ENCODE peak calls at places on chromosomes 11 and 22, in seven cellular contexts. W is ovary, V is sigmoid colon, U is tibial nerve, A is H1, Y is HepG2, O is K562. C is an unnamed sample.

GRCh38 chr11:112885744-112886706 is 75.2 kb upstream of the NCAM1 start:
- DNase-seq in A (no peak), W (no peak), U (no peak), O (no peak), Y (no peak), V (no peak), C (no peak)

GRCh38 chr11:122202161-122202950 is 86.3 kb upstream of the BLID start:
- DNase-seq in O (no peak), A (no peak), V (peak), U (no peak), W (peak), Y (peak), C (peak)

GRCh38 chr22:50575426-50575941 is 2.7 kb downstream of the CPT1B start:
- DNase-seq in W (no peak), Y (no peak), O (no peak), A (no peak), V (no peak), U (no peak), C (no peak)

GRCh38 chr11:120900642-120901041 is 123.3 kb upstream of the TBCEL start:
- DNase-seq in A (no peak), U (no peak), O (peak), W (no peak), V (no peak), Y (no peak), C (no peak)

GRCh38 chr11:66743271-66743968 is 14.4 kb upstream of the SPTBN2 start:
- DNase-seq in Y (no peak), U (no peak), W (no peak), V (no peak), O (no peak), A (no peak), C (peak)

GRCh38 chr11:57103899-57104605 is 77.7 kb upstream of the LRRC55 start:
- DNase-seq in A (no peak), W (no peak), Y (no peak), O (no peak), U (no peak), V (no peak), C (no peak)

GRCh38 chr11:112280268-112281126 is 19.8 kb upstream of the PLET1 start:
- DNase-seq in Y (peak), W (peak), A (no peak), O (peak), V (peak), U (peak), C (peak)

GRCh38 chr11:119720311-119720710 is 8.7 kb downstream of the NECTIN1 start:
- DNase-seq in O (no peak), U (no peak), Y (no peak), W (no peak), A (no peak), V (no peak), C (no peak)

GRCh38 chr11:84420261-84420660 is 1134.1 kb upstream of the CCDC90B start:
- DNase-seq in V (no peak), Y (no peak), O (no peak), A (no peak), W (no peak), U (no peak), C (no peak)

GRCh38 chr11:86476109-86476861 is 101.6 kb downstream of the CCDC81 start:
- DNase-seq in W (peak), Y (peak), O (no peak), U (no peak), A (no peak), V (no peak), C (no peak)

GRCh38 chr22:50699001-50699753 is 26.6 kb downstream of the SHANK3 start:
- DNase-seq in O (no peak), A (no peak), Y (no peak), V (peak), W (no peak), U (no peak), C (no peak)

GRCh38 chr11:27207025-27207650 is 155.9 kb downstream of the CCDC34 start:
- DNase-seq in O (no peak), V (no peak), A (no peak), W (no peak), U (no peak), Y (no peak), C (no peak)

GRCh38 chr22:36796629-36797175 is 20.1 kb downstream of the PVALB start:
- DNase-seq in A (no peak), Y (no peak), V (no peak), O (no peak), W (no peak), U (no peak), C (no peak)

GRCh38 chr11:2932850-2933251 is 3.6 kb upstream of the PHLDA2 start:
- DNase-seq in Y (no peak), A (no peak), V (peak), O (no peak), U (no peak), W (no peak), C (no peak)

GRCh38 chr11:62004473-62004872 is 37.0 kb upstream of the FTH1 start:
- DNase-seq in O (no peak), U (peak), Y (no peak), W (no peak), A (no peak), V (no peak), C (no peak)

GRCh38 chr22:23534201-23534850 is 45.8 kb downstream of the IGLL1 start:
- DNase-seq in U (no peak), V (peak), O (no peak), W (peak), A (no peak), Y (no peak), C (no peak)

DNA sequence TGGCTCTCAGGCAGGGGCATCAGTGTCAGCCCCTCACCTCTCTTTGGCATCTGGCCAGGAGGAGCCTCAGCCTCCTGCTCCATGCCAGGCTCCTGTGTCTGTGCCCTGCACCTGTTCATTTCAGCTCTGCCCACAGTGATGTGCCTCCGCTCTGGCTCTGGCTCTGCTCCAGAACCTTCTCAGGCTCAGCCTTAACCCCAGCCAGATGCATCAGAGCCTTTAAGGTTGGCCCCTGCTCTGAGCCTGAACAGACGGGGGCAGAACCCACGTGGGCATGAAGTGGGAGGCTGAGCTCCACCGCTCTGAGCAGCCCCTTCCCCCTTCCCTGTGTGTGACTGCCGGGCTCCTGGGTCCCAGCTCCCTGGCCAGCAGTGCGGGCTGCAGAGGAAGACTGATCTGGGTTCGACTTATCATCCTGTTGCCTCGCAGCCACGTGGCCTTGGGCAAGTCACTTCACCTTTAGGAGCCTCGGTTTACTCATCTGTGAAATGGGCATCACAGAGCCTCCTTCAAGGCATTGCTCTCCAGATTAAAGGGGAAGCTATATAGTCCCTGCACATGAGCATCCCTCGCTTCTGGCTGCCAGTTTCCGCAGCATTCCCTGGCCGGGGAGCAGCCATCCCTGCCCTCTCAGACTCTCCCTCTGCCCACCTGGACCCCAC is 44.7 kb upstream of the RTL6 start:
- DNase-seq in O (no peak), V (peak), U (no peak), Y (no peak), W (no peak), A (no peak), C (no peak)
- TF ChIP-seq EP300 in O (no peak), V (no peak), U (no peak), Y (no peak), W (no peak), A (no peak), C (no peak)

DNA sequence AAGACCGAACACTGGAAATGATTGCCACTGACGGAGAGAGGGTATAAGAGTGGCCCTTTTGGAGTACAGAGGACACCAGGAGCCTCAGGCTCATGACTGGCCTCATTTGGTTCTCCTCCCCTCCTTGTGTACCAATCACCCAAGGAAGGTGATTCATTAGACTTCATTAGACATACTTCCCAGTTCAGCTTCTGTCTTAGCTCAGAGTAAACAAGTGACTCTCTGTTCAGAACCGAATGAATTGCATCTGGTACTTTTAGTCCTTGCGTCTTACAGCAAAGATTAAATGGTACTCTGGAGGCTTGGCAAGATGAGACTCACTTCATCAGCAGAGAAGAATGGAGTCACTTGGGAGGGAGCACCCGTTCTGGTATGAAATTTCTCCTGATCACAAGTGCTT is 75.2 kb downstream of the ZNRF3 start:
- DNase-seq in Y (no peak), W (no peak), A (no peak), V (no peak), U (no peak), O (no peak), C (no peak)
- TF ChIP-seq EP300 in Y (no peak), W (no peak), A (no peak), V (peak), U (no peak), O (no peak), C (no peak)

GRCh38 chr11:32033491-32033890 is 57.4 kb upstream of the RCN1 start:
- DNase-seq in A (no peak), U (no peak), O (no peak), Y (no peak), V (no peak), W (no peak), C (no peak)

GRCh38 chr11:32032052-32032451 is 58.8 kb upstream of the RCN1 start:
- DNase-seq in Y (no peak), V (no peak), A (no peak), W (no peak), O (no peak), U (no peak), C (no peak)

GRCh38 chr11:32033067-32033466 is 57.8 kb upstream of the RCN1 start:
- DNase-seq in U (no peak), A (no peak), V (no peak), O (no peak), Y (no peak), W (no peak), C (no peak)

GRCh38 chr11:32034149-32034548 is 56.7 kb upstream of the RCN1 start:
- DNase-seq in U (no peak), O (no peak), W (no peak), Y (no peak), A (no peak), V (no peak), C (no peak)

DNA sequence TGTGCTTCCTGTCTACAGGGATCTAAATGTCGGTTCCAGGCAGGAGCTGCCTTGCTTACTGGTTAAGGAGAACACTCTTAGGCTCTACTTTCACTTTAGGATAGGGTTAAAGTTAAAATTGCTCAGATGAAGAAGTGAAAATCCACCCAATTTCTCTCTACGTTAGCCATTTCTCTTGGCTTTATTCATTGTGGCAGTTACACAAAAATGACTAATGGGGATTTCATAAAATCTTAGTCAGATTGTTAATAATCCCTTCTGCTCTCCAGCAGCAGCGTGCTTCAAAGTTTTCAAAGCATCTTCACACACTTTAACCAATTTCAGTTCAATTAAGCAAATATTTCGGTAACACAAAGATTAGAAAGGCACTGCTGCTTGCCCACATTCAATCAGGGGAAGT is 58.4 kb upstream of the RCN1 start:
- DNase-seq in U (no peak), W (no peak), V (no peak), Y (no peak), A (no peak), O (no peak), C (no peak)
- TF ChIP-seq EP300 in U (no peak), W (no peak), V (no peak), Y (no peak), A (no peak), O (no peak), C (no peak)

GRCh38 chr11:35064114-35064800 is 74.7 kb upstream of the CD44 start:
- DNase-seq in A (no peak), O (no peak), W (no peak), Y (no peak), V (no peak), U (no peak), C (no peak)
- TF ChIP-seq EP300 in A (no peak), O (no peak), W (no peak), Y (no peak), V (no peak), U (no peak), C (no peak)

GRCh38 chr11:96329855-96330510 is 13.0 kb downstream of the MAML2 start:
- DNase-seq in W (no peak), A (no peak), V (no peak), Y (no peak), U (no peak), O (no peak), C (no peak)

GRCh38 chr11:96329419-96329818 is 13.6 kb downstream of the MAML2 start:
- DNase-seq in W (no peak), U (no peak), Y (no peak), A (no peak), O (no peak), V (no peak), C (no peak)

GRCh38 chr11:96324912-96325311 is 18.1 kb downstream of the MAML2 start:
- DNase-seq in V (no peak), U (no peak), Y (no peak), W (no peak), O (no peak), A (no peak), C (no peak)

GRCh38 chr11:96328395-96329010 is 14.5 kb downstream of the MAML2 start:
- DNase-seq in A (no peak), W (no peak), Y (no peak), V (no peak), O (peak), U (no peak), C (no peak)

DNA sequence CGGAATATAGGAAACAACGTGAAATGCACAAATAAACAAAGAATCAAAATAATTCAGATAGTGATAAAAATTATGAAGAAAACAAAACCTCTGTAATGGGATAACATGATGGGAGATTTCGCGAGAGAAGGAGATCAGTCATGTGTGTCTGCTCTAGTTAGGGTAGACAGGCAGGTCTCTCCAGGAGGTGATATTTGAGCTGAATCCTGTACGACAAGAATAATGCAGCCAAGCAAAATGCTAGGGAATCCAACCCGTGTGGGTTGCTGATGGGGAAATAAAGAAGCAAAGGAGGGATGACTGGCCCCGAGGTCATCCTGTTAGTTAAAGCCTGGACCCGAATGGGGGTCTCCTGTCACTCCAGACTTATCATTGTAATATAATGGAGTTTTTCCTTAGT is 16.0 kb downstream of the MAML2 start:
- DNase-seq in A (no peak), O (no peak), W (no peak), U (no peak), Y (no peak), V (no peak), C (no peak)
- TF ChIP-seq EP300 in A (no peak), O (no peak), W (no peak), U (no peak), Y (no peak), V (no peak), C (no peak)

GRCh38 chr11:124622531-124623451 is at the start of gene TBRG1:
- DNase-seq in V (peak), W (peak), O (peak), U (peak), Y (peak), A (peak), C (peak)
- TF ChIP-seq EP300 in V (no peak), W (no peak), O (no peak), U (peak), Y (no peak), A (no peak), C (no peak)

DNA sequence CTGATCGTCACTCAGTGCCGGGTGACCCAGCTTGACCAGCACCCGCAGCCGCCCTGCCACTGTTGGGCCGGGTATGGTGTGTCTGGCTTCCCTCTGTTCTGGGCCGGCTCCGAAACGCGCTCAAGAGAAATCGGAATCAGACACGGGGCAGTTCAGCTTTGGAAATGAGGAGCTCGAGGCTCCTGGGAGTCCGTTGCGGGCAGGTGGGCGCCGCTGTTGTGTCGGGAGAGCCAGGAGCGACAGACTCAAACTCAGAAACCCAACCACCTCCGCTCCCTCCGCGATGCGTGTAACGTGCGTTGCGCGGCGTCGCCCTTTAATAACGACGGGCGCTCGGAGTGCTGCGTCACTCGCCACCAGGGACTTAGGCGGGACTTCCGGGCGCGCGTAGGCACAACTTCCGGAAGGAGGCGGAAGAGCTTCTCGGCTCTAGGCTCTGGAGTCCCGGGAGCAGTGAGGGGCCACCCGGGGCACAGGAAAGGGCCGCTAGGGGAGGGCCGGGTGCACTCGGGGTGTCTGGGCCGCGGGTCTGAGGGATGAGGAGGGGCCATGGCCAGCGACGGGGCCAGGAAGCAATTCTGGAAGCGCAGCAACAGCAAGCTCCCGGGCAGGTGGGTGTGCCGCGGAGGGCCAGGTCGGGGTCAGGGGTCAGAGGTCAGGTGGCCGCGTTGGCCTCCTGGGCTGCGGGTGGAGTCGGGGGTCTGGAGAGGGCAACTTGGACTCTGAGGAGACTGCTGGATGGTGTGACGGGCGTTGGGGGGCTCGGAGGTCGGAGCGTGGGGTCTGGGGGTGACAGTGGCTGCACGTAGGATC is at the start of gene TBC1D22A:
- DNase-seq in O (peak), W (peak), V (peak), U (peak), A (peak), Y (peak), C (peak)
- TF ChIP-seq EP300 in O (no peak), W (no peak), V (no peak), U (peak), A (no peak), Y (peak), C (no peak)

GRCh38 chr11:64179221-64179620 is 6.8 kb upstream of the STIP1 start:
- DNase-seq in O (no peak), Y (no peak), U (no peak), A (no peak), V (no peak), W (no peak), C (no peak)
- TF ChIP-seq EP300 in O (no peak), Y (no peak), U (no peak), A (no peak), V (no peak), W (no peak), C (no peak)

GRCh38 chr11:16015736-16016135 is 340.6 kb downstream of the SOX6 start:
- DNase-seq in O (no peak), V (no peak), A (no peak), W (no peak), U (no peak), Y (no peak), C (no peak)
- TF ChIP-seq EP300 in O (no peak), V (no peak), A (no peak), W (no peak), U (no peak), Y (no peak), C (no peak)

C was measured in A549.